ENCODE peak calls at places on chromosomes 1 and 21, in ten cellular contexts. V is lower lobe of right lung; J is heart right ventricle; X is body of pancreas; G is psoas muscle; O is foreskin keratinocyte; D is left lung; B is CD4-positive, alpha-beta T cell; P is IMR-90; R is aorta. F is an unnamed sample.

GRCh38 chr1:225467193-225468020 is 39.6 kb upstream of the LBR start:
- ATAC-seq in V (peak; percentile 91), J (peak; percentile 93), X (peak; percentile 24), G (peak; percentile 47), O (no peak), D (peak; percentile 88), B (peak; percentile 85), P (no peak), R (peak; percentile 71), F (peak; percentile 57)

GRCh38 chr1:240217398-240217797 is 125.7 kb downstream of the FMN2 start:
- ATAC-seq in V (no peak), J (no peak), X (no peak), G (no peak), O (no peak), D (no peak), B (no peak), P (no peak), R (no peak), F (no peak)

GRCh38 chr1:54567961-54568360 is 19.9 kb downstream of the ACOT11 start:
- ATAC-seq in V (no peak), J (no peak), X (no peak), G (peak; percentile 79), O (peak; percentile 32), D (peak; percentile 13), B (no peak), P (peak; percentile 53), R (no peak), F (peak; percentile 89)

GRCh38 chr1:226308166-226308722 is 720 bp downstream of the LIN9 start:
- ATAC-seq in V (peak; percentile 1), J (peak; percentile 26), X (peak; percentile 7), G (peak; percentile 37), O (no peak), D (no peak), B (no peak), P (no peak), R (peak; percentile 39), F (no peak)

GRCh38 chr1:239361403-239361802 is 25.0 kb upstream of the CHRM3 start:
- ATAC-seq in V (no peak), J (no peak), X (no peak), G (no peak), O (peak; percentile 78), D (peak; percentile 23), B (no peak), P (no peak), R (no peak), F (no peak)

GRCh38 chr1:51578383-51579109 is 38.3 kb upstream of the OSBPL9 start:
- ATAC-seq in V (peak; percentile 75), J (no peak), X (no peak), G (no peak), O (no peak), D (peak; percentile 68), B (no peak), P (no peak), R (no peak), F (no peak)

GRCh38 chr1:1371354-1371740 is 3.7 kb downstream of the AURKAIP1 start:
- ATAC-seq in V (no peak), J (no peak), X (no peak), G (no peak), O (no peak), D (no peak), B (peak; percentile 73), P (no peak), R (no peak), F (no peak)

GRCh38 chr1:149888160-149888998 is 11.0 kb upstream of the BOLA1 start:
- ATAC-seq in V (peak; percentile 65), J (peak; percentile 25), X (peak; percentile 35), G (peak; percentile 60), O (peak; percentile 31), D (peak; percentile 51), B (peak; percentile 5), P (peak; percentile 45), R (peak; percentile 70), F (peak; percentile 42)

GRCh38 chr1:160453443-160453842 is 53.1 kb downstream of the VANGL2 start:
- ATAC-seq in V (no peak), J (no peak), X (no peak), G (no peak), O (no peak), D (no peak), B (peak; percentile 35), P (no peak), R (no peak), F (no peak)

GRCh38 chr1:199766219-199766792 is 261.2 kb upstream of the NR5A2 start:
- ATAC-seq in V (no peak), J (no peak), X (no peak), G (no peak), O (no peak), D (no peak), B (no peak), P (no peak), R (no peak), F (no peak)

GRCh38 chr1:194267021-194267420 is 1080.6 kb upstream of the B3GALT2 start:
- ATAC-seq in V (no peak), J (no peak), X (no peak), G (no peak), O (no peak), D (no peak), B (no peak), P (no peak), R (no peak), F (no peak)

GRCh38 chr21:44907966-44908364 is 12.7 kb downstream of the ITGB2 start:
- ATAC-seq in V (peak; percentile 43), J (peak; percentile 13), X (no peak), G (no peak), O (no peak), D (peak; percentile 33), B (no peak), P (peak; percentile 47), R (no peak), F (peak; percentile 26)

GRCh38 chr21:44909719-44910118 is 11.0 kb downstream of the ITGB2 start:
- ATAC-seq in V (no peak), J (no peak), X (no peak), G (no peak), O (no peak), D (no peak), B (no peak), P (no peak), R (no peak), F (no peak)

GRCh38 chr21:44908908-44909307 is 11.8 kb downstream of the ITGB2 start:
- ATAC-seq in V (no peak), J (no peak), X (no peak), G (no peak), O (no peak), D (no peak), B (no peak), P (no peak), R (no peak), F (no peak)

GRCh38 chr21:44907225-44907965 is 13.3 kb downstream of the ITGB2 start:
- ATAC-seq in V (no peak), J (no peak), X (no peak), G (no peak), O (no peak), D (no peak), B (no peak), P (no peak), R (no peak), F (no peak)

GRCh38 chr21:44908496-44908895 is 12.2 kb downstream of the ITGB2 start:
- ATAC-seq in V (no peak), J (no peak), X (no peak), G (no peak), O (no peak), D (no peak), B (no peak), P (peak; percentile 50), R (no peak), F (no peak)
- H3K27ac ChIP-seq in V (no peak overlapping the region), J (no peak overlapping the region), X (no peak overlapping the region), G (no peak overlapping the region), O (no peak overlapping the region), D (no peak overlapping the region), B (no peak overlapping the region), P (no peak overlapping the region), R (no peak overlapping the region), F (no peak overlapping the region)

GRCh38 chr21:43291347-43291950 is 122.6 kb downstream of the CRYAA start:
- ATAC-seq in V (no peak), J (no peak), X (no peak), G (no peak), O (no peak), D (no peak), B (no peak), P (no peak), R (no peak), F (no peak)

GRCh38 chr21:43290529-43291346 is 121.9 kb downstream of the CRYAA start:
- ATAC-seq in V (no peak), J (peak; percentile 32), X (no peak), G (no peak), O (no peak), D (no peak), B (no peak), P (no peak), R (no peak), F (no peak)

GRCh38 chr21:43289966-43290365 is 121.2 kb downstream of the CRYAA start:
- ATAC-seq in V (no peak), J (no peak), X (no peak), G (no peak), O (no peak), D (no peak), B (no peak), P (no peak), R (no peak), F (no peak)

GRCh38 chr21:43287974-43288755 is 119.4 kb downstream of the CRYAA start:
- ATAC-seq in V (peak; percentile 76), J (no peak), X (peak; percentile 76), G (peak; percentile 77), O (no peak), D (peak; percentile 71), B (no peak), P (peak; percentile 21), R (no peak), F (no peak)

DNA sequence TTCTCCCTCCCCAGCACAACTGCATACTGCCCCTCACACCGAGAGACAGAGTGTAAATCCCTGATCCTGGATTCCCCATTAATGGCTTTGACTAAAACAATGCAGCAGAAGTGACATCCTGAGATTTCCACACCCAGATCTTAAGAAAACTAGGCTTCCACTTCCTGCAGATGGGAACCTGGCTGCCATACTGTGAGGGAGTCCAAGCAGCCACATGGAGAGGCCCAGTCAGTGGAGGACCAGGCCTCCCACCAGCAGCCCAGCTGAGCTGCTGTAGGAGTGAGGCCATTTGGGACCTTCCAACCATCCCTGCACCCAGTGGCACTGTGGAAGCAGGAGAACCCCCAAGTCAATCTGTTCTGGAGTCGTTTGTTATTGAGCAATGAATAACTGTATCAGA is 120.6 kb downstream of the CRYAA start:
- ATAC-seq in V (no peak), J (no peak), X (no peak), G (no peak), O (no peak), D (no peak), B (no peak), P (no peak), R (no peak), F (no peak)
- H3K27ac ChIP-seq in V (no peak overlapping the region), J (no peak overlapping the region), X (no peak overlapping the region), G (no peak overlapping the region), O (no peak overlapping the region), D (no peak overlapping the region), B (no peak overlapping the region), P (no peak overlapping the region), R (no peak overlapping the region), F (no peak overlapping the region)

GRCh38 chr1:212915245-212916091 is 34.9 kb upstream of the VASH2 start:
- ATAC-seq in V (peak; percentile 23), J (peak; percentile 42), X (peak; percentile 64), G (peak; percentile 16), O (no peak), D (peak; percentile 43), B (no peak), P (peak; percentile 56), R (peak; percentile 57), F (peak; percentile 68)
- H3K27ac ChIP-seq in V (no peak overlapping the region), J (no peak overlapping the region), X (no peak overlapping the region), G (no peak overlapping the region), O (no peak overlapping the region), D (no peak overlapping the region), B (no peak overlapping the region), P (no peak overlapping the region), R (no peak overlapping the region), F (no peak overlapping the region)

GRCh38 chr1:78142731-78143130 is 97.0 kb downstream of the GIPC2 start:
- ATAC-seq in V (no peak), J (no peak), X (no peak), G (no peak), O (no peak), D (no peak), B (no peak), P (no peak), R (no peak), F (no peak)
- H3K27ac ChIP-seq in V (no peak overlapping the region), J (no peak overlapping the region), X (peak overlapping the region; percentile 28), G (no peak overlapping the region), O (no peak overlapping the region), D (no peak overlapping the region), B (no peak overlapping the region), P (no peak overlapping the region), R (no peak overlapping the region), F (no peak overlapping the region)